ENCODE peak calls at places on chromosomes 6 and 20, in six cellular contexts. One of them, this sample, is unnamed.

GRCh38 chr20:13200767-13201500 is 20.1 kb upstream of the ISM1 start:
- DNase-seq in cardiac muscle cell: no peak
- DNase-seq in lung: no peak
- DNase-seq in GM20000: no peak
- DNase-seq in GM12865: no peak
- DNase-seq in HFFc6: no peak
- DNase-seq in this sample: no peak

GRCh38 chr6:164039954-164040375 is 625.4 kb downstream of the QKI start:
- DNase-seq in cardiac muscle cell: peak; percentile 8
- DNase-seq in lung: peak; percentile 38
- DNase-seq in GM20000: no peak
- DNase-seq in GM12865: no peak
- DNase-seq in HFFc6: no peak
- DNase-seq in this sample: no peak

GRCh38 chr6:90144396-90144795 is 152.2 kb downstream of the BACH2 start:
- DNase-seq in cardiac muscle cell: no peak
- DNase-seq in lung: no peak
- DNase-seq in GM20000: peak; percentile 7
- DNase-seq in GM12865: peak; percentile 27
- DNase-seq in HFFc6: no peak
- DNase-seq in this sample: no peak

GRCh38 chr20:57911512-57912226 is 201.9 kb upstream of the PMEPA1 start:
- DNase-seq in cardiac muscle cell: no peak
- DNase-seq in lung: no peak
- DNase-seq in GM20000: no peak
- DNase-seq in GM12865: no peak
- DNase-seq in HFFc6: no peak
- DNase-seq in this sample: no peak

GRCh38 chr6:30724906-30725667 is 4.9 kb downstream of the TUBB start:
- DNase-seq in cardiac muscle cell: no peak
- DNase-seq in lung: no peak
- DNase-seq in GM20000: no peak
- DNase-seq in GM12865: peak; percentile 27
- DNase-seq in HFFc6: no peak
- DNase-seq in this sample: no peak

GRCh38 chr6:134750669-134751068 is 199.2 kb downstream of the ALDH8A1 start:
- DNase-seq in cardiac muscle cell: no peak
- DNase-seq in lung: no peak
- DNase-seq in GM20000: no peak
- DNase-seq in GM12865: no peak
- DNase-seq in HFFc6: peak; percentile 88
- DNase-seq in this sample: no peak

GRCh38 chr20:4585104-4585753 is 136.5 kb upstream of the PRND start:
- DNase-seq in cardiac muscle cell: peak; percentile 79
- DNase-seq in lung: no peak
- DNase-seq in GM20000: no peak
- DNase-seq in GM12865: no peak
- DNase-seq in HFFc6: peak; percentile 60
- DNase-seq in this sample: no peak

GRCh38 chr6:31763617-31763940 is 1.1 kb downstream of the SAPCD1 start:
- DNase-seq in cardiac muscle cell: peak; percentile 48
- DNase-seq in lung: no peak
- DNase-seq in GM20000: no peak
- DNase-seq in GM12865: no peak
- DNase-seq in HFFc6: peak; percentile 73
- DNase-seq in this sample: no peak

GRCh38 chr6:138493413-138493812 is 5.9 kb downstream of the NHSL1 start:
- DNase-seq in cardiac muscle cell: peak; percentile 69
- DNase-seq in lung: peak; percentile 49
- DNase-seq in GM20000: no peak
- DNase-seq in GM12865: no peak
- DNase-seq in HFFc6: peak; percentile 86
- DNase-seq in this sample: no peak

GRCh38 chr6:169971951-169972651 is 220.7 kb downstream of the ERMARD start:
- DNase-seq in cardiac muscle cell: no peak
- DNase-seq in lung: no peak
- DNase-seq in GM20000: no peak
- DNase-seq in GM12865: no peak
- DNase-seq in HFFc6: no peak
- DNase-seq in this sample: peak; percentile 27

GRCh38 chr6:11460001-11460668 is 77.4 kb upstream of the TMEM170B start:
- DNase-seq in cardiac muscle cell: peak; percentile 56
- DNase-seq in lung: no peak
- DNase-seq in GM20000: peak; percentile 24
- DNase-seq in GM12865: peak; percentile 81
- DNase-seq in HFFc6: no peak
- DNase-seq in this sample: no peak

GRCh38 chr20:57385940-57386339 is 5.3 kb upstream of the RBM38 start:
- DNase-seq in cardiac muscle cell: no peak
- DNase-seq in lung: no peak
- DNase-seq in GM20000: no peak
- DNase-seq in GM12865: no peak
- DNase-seq in HFFc6: no peak
- DNase-seq in this sample: peak; percentile 40

GRCh38 chr6:8483650-8484049 is 48.3 kb upstream of the SLC35B3 start:
- DNase-seq in cardiac muscle cell: no peak
- DNase-seq in lung: no peak
- DNase-seq in GM20000: no peak
- DNase-seq in GM12865: no peak
- DNase-seq in HFFc6: no peak
- DNase-seq in this sample: no peak

GRCh38 chr6:167245586-167245985 is 45.5 kb upstream of the UNC93A start:
- DNase-seq in cardiac muscle cell: no peak
- DNase-seq in lung: no peak
- DNase-seq in GM20000: no peak
- DNase-seq in GM12865: no peak
- DNase-seq in HFFc6: no peak
- DNase-seq in this sample: no peak

GRCh38 chr6:91198588-91199255 is 611.9 kb upstream of the MAP3K7 start:
- DNase-seq in cardiac muscle cell: peak; percentile 4
- DNase-seq in lung: no peak
- DNase-seq in GM20000: no peak
- DNase-seq in GM12865: no peak
- DNase-seq in HFFc6: no peak
- DNase-seq in this sample: no peak

GRCh38 chr6:146041282-146041681 is 12.4 kb downstream of the GRM1 start:
- DNase-seq in cardiac muscle cell: peak; percentile 40
- DNase-seq in lung: no peak
- DNase-seq in GM20000: no peak
- DNase-seq in GM12865: peak; percentile 38
- DNase-seq in HFFc6: no peak
- DNase-seq in this sample: no peak

GRCh38 chr6:47794577-47795135 is 12.8 kb downstream of the OPN5 start:
- DNase-seq in cardiac muscle cell: no peak
- DNase-seq in lung: no peak
- DNase-seq in GM20000: no peak
- DNase-seq in GM12865: no peak
- DNase-seq in HFFc6: no peak
- DNase-seq in this sample: no peak

GRCh38 chr20:10463622-10464021 is 28.5 kb downstream of the SLX4IP start:
- DNase-seq in cardiac muscle cell: no peak
- DNase-seq in lung: no peak
- DNase-seq in GM20000: no peak
- DNase-seq in GM12865: no peak
- DNase-seq in HFFc6: no peak
- DNase-seq in this sample: no peak

GRCh38 chr20:57901526-57901925 is 191.7 kb upstream of the PMEPA1 start:
- DNase-seq in cardiac muscle cell: no peak
- DNase-seq in lung: no peak
- DNase-seq in GM20000: no peak
- DNase-seq in GM12865: no peak
- DNase-seq in HFFc6: no peak
- DNase-seq in this sample: no peak

GRCh38 chr20:46350201-46350985 is 42.1 kb upstream of the CDH22 start:
- DNase-seq in cardiac muscle cell: peak; percentile 87
- DNase-seq in lung: no peak
- DNase-seq in GM20000: peak; percentile 81
- DNase-seq in GM12865: peak; percentile 84
- DNase-seq in HFFc6: peak; percentile 80
- DNase-seq in this sample: peak; percentile 68

GRCh38 chr6:146526192-146526591 is 17.4 kb upstream of the RAB32 start:
- DNase-seq in cardiac muscle cell: peak; percentile 40
- DNase-seq in lung: no peak
- DNase-seq in GM20000: no peak
- DNase-seq in GM12865: no peak
- DNase-seq in HFFc6: peak; percentile 21
- DNase-seq in this sample: no peak

GRCh38 chr20:10249048-10249770 is 30.6 kb downstream of the SNAP25 start:
- DNase-seq in cardiac muscle cell: peak; percentile 3
- DNase-seq in lung: no peak
- DNase-seq in GM20000: no peak
- DNase-seq in GM12865: no peak
- DNase-seq in HFFc6: no peak
- DNase-seq in this sample: no peak

GRCh38 chr20:41616228-41616627 is 1.9 kb downstream of the CHD6 start:
- DNase-seq in cardiac muscle cell: peak; percentile 56
- DNase-seq in lung: no peak
- DNase-seq in GM20000: no peak
- DNase-seq in GM12865: no peak
- DNase-seq in HFFc6: no peak
- DNase-seq in this sample: no peak

GRCh38 chr6:5333653-5334052 is 72.3 kb downstream of the FARS2 start:
- DNase-seq in cardiac muscle cell: peak; percentile 31
- DNase-seq in lung: no peak
- DNase-seq in GM20000: no peak
- DNase-seq in GM12865: no peak
- DNase-seq in HFFc6: peak; percentile 53
- DNase-seq in this sample: no peak

GRCh38 chr6:30960907-30961673 is 20.3 kb downstream of the MUCL3 start:
- DNase-seq in cardiac muscle cell: peak; percentile 39
- DNase-seq in lung: peak; percentile 44
- DNase-seq in GM20000: no peak
- DNase-seq in GM12865: no peak
- DNase-seq in HFFc6: no peak
- DNase-seq in this sample: no peak

GRCh38 chr20:20837574-20838021 is 125.2 kb upstream of the RALGAPA2 start:
- DNase-seq in cardiac muscle cell: peak; percentile 68
- DNase-seq in lung: peak; percentile 49
- DNase-seq in GM20000: peak; percentile 54
- DNase-seq in GM12865: peak; percentile 50
- DNase-seq in HFFc6: peak; percentile 24
- DNase-seq in this sample: no peak

GRCh38 chr6:6758915-6759654 is 170.6 kb downstream of the LY86 start:
- DNase-seq in cardiac muscle cell: peak; percentile 84
- DNase-seq in lung: peak; percentile 68
- DNase-seq in GM20000: peak; percentile 86
- DNase-seq in GM12865: peak; percentile 76
- DNase-seq in HFFc6: peak; percentile 58
- DNase-seq in this sample: peak; percentile 75
- TF ChIP-seq CTCF in cardiac muscle cell: peak; percentile 77
- TF ChIP-seq CTCF in lung: peak; percentile 18
- TF ChIP-seq CTCF in GM20000: peak; percentile 29
- TF ChIP-seq CTCF in GM12865: peak; percentile 54
- TF ChIP-seq CTCF in HFFc6: peak; percentile 78
- TF ChIP-seq CTCF in this sample: peak; percentile 81

DNA sequence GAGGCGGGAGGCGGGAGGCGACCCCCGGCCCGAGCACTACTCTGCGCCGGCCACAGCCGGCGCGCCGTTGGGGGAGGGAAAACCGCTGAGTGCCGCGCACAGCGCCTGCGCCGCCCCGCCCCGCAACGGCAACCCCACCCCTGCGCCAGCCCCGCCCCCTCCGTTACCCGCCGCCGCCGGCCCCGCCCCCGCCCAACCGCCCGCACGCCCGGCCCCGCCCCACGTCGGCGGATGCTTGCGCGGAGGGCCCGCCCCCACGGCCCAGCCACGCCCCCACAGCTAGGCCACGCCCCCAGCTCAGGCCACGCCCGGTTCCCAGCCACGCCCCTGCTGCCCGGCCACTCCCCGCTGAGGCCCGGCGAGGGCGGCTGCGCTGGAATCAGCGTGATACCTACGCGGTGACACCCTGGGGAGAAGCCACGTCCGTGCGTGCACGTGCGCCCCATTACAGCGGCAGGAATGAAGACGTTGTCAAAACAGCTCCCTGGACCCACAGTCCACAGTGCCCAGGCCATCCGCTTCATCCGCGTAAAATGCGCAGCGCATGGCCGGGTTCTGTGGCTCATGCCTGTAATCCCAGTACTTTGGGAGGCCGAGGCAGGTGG is at the start of gene TCFL5:
- DNase-seq in cardiac muscle cell: peak; percentile 90
- DNase-seq in lung: peak; percentile 89
- DNase-seq in GM20000: peak; percentile 99
- DNase-seq in GM12865: peak; percentile 93
- DNase-seq in HFFc6: peak; percentile 75
- DNase-seq in this sample: peak; percentile 93
- TF ChIP-seq CTCF in cardiac muscle cell: no peak
- TF ChIP-seq CTCF in lung: no peak
- TF ChIP-seq CTCF in GM20000: no peak
- TF ChIP-seq CTCF in GM12865: no peak
- TF ChIP-seq CTCF in HFFc6: no peak
- TF ChIP-seq CTCF in this sample: no peak

DNA sequence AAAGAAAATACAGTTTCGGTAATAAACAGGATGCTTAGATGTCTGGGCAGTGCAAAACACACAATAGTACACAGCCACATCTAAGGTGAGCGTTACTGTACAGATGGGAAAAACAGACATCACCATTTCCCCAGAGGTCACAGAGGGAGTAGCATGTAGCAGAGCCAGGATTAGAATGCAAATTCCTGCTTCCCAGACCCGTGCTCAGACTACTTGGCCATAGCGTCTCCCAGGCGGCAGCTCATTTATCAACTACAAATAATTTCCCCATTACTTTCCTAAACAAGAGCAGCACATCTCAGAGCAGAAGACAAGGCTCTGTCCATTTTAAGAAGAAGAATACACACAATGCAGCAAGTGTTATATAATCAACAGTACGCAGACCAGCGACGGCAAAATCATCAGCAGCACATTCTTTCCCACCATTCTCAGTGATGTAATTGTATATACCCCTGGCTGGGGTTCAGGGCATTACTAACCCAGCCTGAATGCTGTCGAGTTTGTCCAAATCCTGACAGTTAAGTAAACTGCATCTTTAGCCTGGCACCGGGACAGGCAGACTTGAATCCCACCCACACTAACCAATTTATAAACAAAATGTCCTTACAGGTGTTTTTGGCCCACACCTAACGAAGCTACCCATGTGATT is 61.9 kb downstream of the CNKSR3 start:
- DNase-seq in cardiac muscle cell: peak; percentile 76
- DNase-seq in lung: no peak
- DNase-seq in GM20000: no peak
- DNase-seq in GM12865: no peak
- DNase-seq in HFFc6: peak; percentile 41
- DNase-seq in this sample: no peak
- TF ChIP-seq CTCF in cardiac muscle cell: peak; percentile 24
- TF ChIP-seq CTCF in lung: no peak
- TF ChIP-seq CTCF in GM20000: no peak
- TF ChIP-seq CTCF in GM12865: no peak
- TF ChIP-seq CTCF in HFFc6: peak; percentile 58
- TF ChIP-seq CTCF in this sample: no peak

DNA sequence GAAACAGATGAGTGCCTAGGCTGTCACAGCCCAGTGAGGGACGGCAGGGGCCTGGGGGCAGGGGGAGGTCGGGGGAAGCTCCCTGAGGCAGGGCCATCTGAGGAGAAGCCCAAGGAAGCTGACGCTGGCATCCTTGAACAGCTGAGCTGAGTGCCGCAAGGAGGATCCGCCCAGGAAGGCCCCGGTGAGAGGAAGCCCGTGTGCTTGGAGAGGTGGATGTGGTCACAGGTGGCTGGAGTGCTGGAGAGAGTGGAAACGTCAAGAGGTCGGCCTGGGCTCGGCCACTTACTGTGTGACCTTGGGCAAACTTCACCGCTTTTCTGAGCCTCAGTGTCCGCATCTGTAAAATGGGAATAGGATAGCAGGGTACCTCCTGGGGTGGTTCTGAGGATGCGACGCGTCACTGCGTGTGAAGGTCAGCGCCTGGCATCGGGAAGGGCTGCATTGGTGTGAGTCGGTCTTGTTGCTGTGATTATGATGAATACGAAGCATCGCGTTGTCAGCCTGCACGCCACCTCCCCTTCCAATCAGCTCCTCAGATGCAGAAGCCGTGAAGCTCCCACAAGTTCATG is 116.1 kb upstream of the PTPN1 start:
- DNase-seq in cardiac muscle cell: no peak
- DNase-seq in lung: no peak
- DNase-seq in GM20000: no peak
- DNase-seq in GM12865: no peak
- DNase-seq in HFFc6: no peak
- DNase-seq in this sample: no peak
- TF ChIP-seq CTCF in cardiac muscle cell: no peak
- TF ChIP-seq CTCF in lung: no peak
- TF ChIP-seq CTCF in GM20000: no peak
- TF ChIP-seq CTCF in GM12865: no peak
- TF ChIP-seq CTCF in HFFc6: no peak
- TF ChIP-seq CTCF in this sample: no peak

This sample was measured in CD14-positive monocyte.